ENCODE peak calls at places on chromosome 4, in five cellular contexts. One of them, this sample, is unnamed. For H3K27me3, the result is how much of the 10 kb centered on the place peaks cover.

GRCh38 chr4:189740873-189741272 is 199.8 kb upstream of the FRG1 start:
- DNase-seq in breast epithelium: no peak
- DNase-seq in A673: no peak
- DNase-seq in H9: no peak
- DNase-seq in CD8-positive, alpha-beta T cell: no peak
- DNase-seq in this sample: no peak

GRCh38 chr4:85514783-85515182 is 39.8 kb downstream of the ARHGAP24 start:
- DNase-seq in breast epithelium: no peak
- DNase-seq in A673: no peak
- DNase-seq in H9: no peak
- DNase-seq in CD8-positive, alpha-beta T cell: no peak
- DNase-seq in this sample: no peak

GRCh38 chr4:2648159-2648814 is 107.8 kb downstream of the TNIP2 start:
- DNase-seq in breast epithelium: no peak
- DNase-seq in A673: no peak
- DNase-seq in H9: no peak
- DNase-seq in CD8-positive, alpha-beta T cell: no peak
- DNase-seq in this sample: no peak

GRCh38 chr4:91916219-91916618 is 387.5 kb upstream of the GRID2 start:
- DNase-seq in breast epithelium: no peak
- DNase-seq in A673: no peak
- DNase-seq in H9: no peak
- DNase-seq in CD8-positive, alpha-beta T cell: no peak
- DNase-seq in this sample: no peak

GRCh38 chr4:25111648-25112196 is 48.5 kb downstream of the SEPSECS start:
- DNase-seq in breast epithelium: no peak
- DNase-seq in A673: no peak
- DNase-seq in H9: no peak
- DNase-seq in CD8-positive, alpha-beta T cell: no peak
- DNase-seq in this sample: no peak

GRCh38 chr4:40427138-40427537 is 92.0 kb downstream of the CHRNA9 start:
- DNase-seq in breast epithelium: no peak
- DNase-seq in A673: no peak
- DNase-seq in H9: no peak
- DNase-seq in CD8-positive, alpha-beta T cell: no peak
- DNase-seq in this sample: no peak

GRCh38 chr4:139957108-139957464 is 196.9 kb downstream of the MAML3 start:
- DNase-seq in breast epithelium: no peak
- DNase-seq in A673: no peak
- DNase-seq in H9: no peak
- DNase-seq in CD8-positive, alpha-beta T cell: no peak
- DNase-seq in this sample: no peak

GRCh38 chr4:156615066-156615514 is 356.5 kb downstream of the PDGFC start:
- DNase-seq in breast epithelium: peak
- DNase-seq in A673: no peak
- DNase-seq in H9: no peak
- DNase-seq in CD8-positive, alpha-beta T cell: no peak
- DNase-seq in this sample: no peak

GRCh38 chr4:185778307-185778706 is 33.7 kb downstream of the SORBS2 start:
- DNase-seq in breast epithelium: no peak
- DNase-seq in A673: no peak
- DNase-seq in H9: no peak
- DNase-seq in CD8-positive, alpha-beta T cell: no peak
- DNase-seq in this sample: no peak

GRCh38 chr4:156798438-156798837 is 173.2 kb downstream of the PDGFC start:
- DNase-seq in breast epithelium: no peak
- DNase-seq in A673: no peak
- DNase-seq in H9: no peak
- DNase-seq in CD8-positive, alpha-beta T cell: no peak
- DNase-seq in this sample: no peak

GRCh38 chr4:13481569-13481968 is 2.6 kb downstream of the RAB28 start:
- DNase-seq in breast epithelium: no peak
- DNase-seq in A673: peak
- DNase-seq in H9: no peak
- DNase-seq in CD8-positive, alpha-beta T cell: no peak
- DNase-seq in this sample: no peak

GRCh38 chr4:127048371-127049085 is 584.2 kb upstream of the INTU start:
- DNase-seq in breast epithelium: no peak
- DNase-seq in A673: no peak
- DNase-seq in H9: no peak
- DNase-seq in CD8-positive, alpha-beta T cell: no peak
- DNase-seq in this sample: no peak

GRCh38 chr4:8863759-8864682 is 7.6 kb downstream of the HMX1 start:
- DNase-seq in breast epithelium: no peak
- DNase-seq in A673: no peak
- DNase-seq in H9: no peak
- DNase-seq in CD8-positive, alpha-beta T cell: no peak
- DNase-seq in this sample: no peak

GRCh38 chr4:8864912-8865680 is 6.5 kb downstream of the HMX1 start:
- DNase-seq in breast epithelium: no peak
- DNase-seq in A673: no peak
- DNase-seq in H9: no peak
- DNase-seq in CD8-positive, alpha-beta T cell: no peak
- DNase-seq in this sample: no peak

GRCh38 chr4:8861576-8862279 is 9.9 kb downstream of the HMX1 start:
- DNase-seq in breast epithelium: no peak
- DNase-seq in A673: no peak
- DNase-seq in H9: peak
- DNase-seq in CD8-positive, alpha-beta T cell: no peak
- DNase-seq in this sample: no peak

GRCh38 chr4:8862334-8862733 is 9.3 kb downstream of the HMX1 start:
- DNase-seq in breast epithelium: no peak
- DNase-seq in A673: no peak
- DNase-seq in H9: no peak
- DNase-seq in CD8-positive, alpha-beta T cell: no peak
- DNase-seq in this sample: no peak

DNA sequence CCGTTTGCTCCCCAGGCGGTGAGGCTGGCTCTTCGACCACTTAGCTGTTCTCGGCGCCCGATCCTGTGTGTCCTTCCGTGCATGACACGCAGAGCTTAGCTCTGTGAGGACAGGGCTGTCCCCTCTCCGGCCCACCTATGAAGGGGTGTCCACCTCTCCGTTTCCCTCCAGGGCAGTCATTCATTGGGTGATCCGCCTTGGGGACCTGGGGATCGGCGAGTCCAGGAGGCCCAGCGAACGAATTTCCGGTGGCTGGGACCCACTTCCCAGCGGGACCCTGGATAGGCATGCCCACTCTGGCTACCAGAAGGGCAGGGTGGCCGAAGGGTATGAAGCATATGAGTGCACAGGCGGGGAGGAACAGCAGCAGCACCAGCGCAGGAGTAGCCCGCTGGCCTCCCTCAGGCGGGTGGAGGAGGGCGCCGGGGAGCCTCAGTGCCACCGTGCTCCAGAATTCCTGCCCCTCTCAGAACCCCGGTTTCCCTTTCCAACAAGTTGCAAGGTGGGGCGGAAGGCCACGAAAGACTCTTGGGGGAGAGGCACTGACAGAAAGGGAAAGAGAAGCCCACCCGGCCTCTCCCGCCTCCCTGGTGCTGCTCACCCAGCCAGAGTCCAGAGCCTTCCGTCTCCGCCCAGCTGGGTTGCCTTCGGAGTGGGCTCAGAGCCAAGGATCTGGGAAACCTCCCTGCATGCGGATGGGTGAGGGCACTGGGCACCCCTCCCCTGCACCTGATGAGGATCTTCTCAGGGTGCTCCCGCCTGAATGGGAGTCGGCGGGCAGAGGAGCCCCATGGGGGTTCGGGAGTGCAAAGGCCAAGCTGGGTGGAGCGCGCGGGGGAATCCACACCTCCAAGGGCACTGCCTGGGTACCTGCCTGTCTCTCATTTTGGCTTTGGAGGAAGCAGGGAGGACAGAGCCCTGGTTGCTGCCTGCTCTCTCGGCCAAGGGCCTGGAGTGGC is 8.6 kb downstream of the HMX1 start:
- DNase-seq in breast epithelium: no peak
- DNase-seq in A673: no peak
- DNase-seq in H9: no peak
- DNase-seq in CD8-positive, alpha-beta T cell: no peak
- DNase-seq in this sample: no peak
- H3K27me3 ChIP-seq in breast epithelium: under half
- H3K27me3 ChIP-seq in A673: half or more
- H3K27me3 ChIP-seq in H9: half or more
- H3K27me3 ChIP-seq in CD8-positive, alpha-beta T cell: under half
- H3K27me3 ChIP-seq in this sample: half or more

DNA sequence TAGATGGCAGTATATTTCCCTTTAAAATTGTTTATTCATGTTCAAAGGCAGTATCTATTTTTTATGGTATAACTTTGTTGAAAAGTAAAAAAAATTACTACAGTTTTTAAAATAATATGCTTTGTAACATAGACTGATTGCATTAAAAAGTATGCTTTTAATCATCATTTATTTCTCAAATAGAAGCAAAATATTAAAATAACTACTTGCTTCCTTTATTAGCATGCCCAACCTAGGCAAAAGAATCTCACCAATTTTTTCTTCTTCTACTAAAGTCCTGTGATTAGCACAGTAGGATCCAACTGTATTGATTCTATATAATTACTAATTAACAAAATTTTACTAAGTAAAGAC is 69.6 kb upstream of the NFKB1 start:
- DNase-seq in breast epithelium: no peak
- DNase-seq in A673: no peak
- DNase-seq in H9: no peak
- DNase-seq in CD8-positive, alpha-beta T cell: no peak
- DNase-seq in this sample: no peak
- TF ChIP-seq CTCF in breast epithelium: no peak
- TF ChIP-seq CTCF in A673: no peak
- TF ChIP-seq CTCF in H9: no peak
- TF ChIP-seq CTCF in CD8-positive, alpha-beta T cell: peak
- TF ChIP-seq CTCF in this sample: no peak

GRCh38 chr4:44448548-44449443 is at the start of gene KCTD8:
- DNase-seq in breast epithelium: peak
- DNase-seq in A673: peak
- DNase-seq in H9: peak
- DNase-seq in CD8-positive, alpha-beta T cell: peak
- DNase-seq in this sample: peak

GRCh38 chr4:44446801-44447562 is 1.6 kb downstream of the KCTD8 start:
- DNase-seq in breast epithelium: no peak
- DNase-seq in A673: no peak
- DNase-seq in H9: peak
- DNase-seq in CD8-positive, alpha-beta T cell: no peak
- DNase-seq in this sample: no peak

GRCh38 chr4:44446191-44446590 is 2.4 kb downstream of the KCTD8 start:
- DNase-seq in breast epithelium: no peak
- DNase-seq in A673: no peak
- DNase-seq in H9: no peak
- DNase-seq in CD8-positive, alpha-beta T cell: no peak
- DNase-seq in this sample: no peak

DNA sequence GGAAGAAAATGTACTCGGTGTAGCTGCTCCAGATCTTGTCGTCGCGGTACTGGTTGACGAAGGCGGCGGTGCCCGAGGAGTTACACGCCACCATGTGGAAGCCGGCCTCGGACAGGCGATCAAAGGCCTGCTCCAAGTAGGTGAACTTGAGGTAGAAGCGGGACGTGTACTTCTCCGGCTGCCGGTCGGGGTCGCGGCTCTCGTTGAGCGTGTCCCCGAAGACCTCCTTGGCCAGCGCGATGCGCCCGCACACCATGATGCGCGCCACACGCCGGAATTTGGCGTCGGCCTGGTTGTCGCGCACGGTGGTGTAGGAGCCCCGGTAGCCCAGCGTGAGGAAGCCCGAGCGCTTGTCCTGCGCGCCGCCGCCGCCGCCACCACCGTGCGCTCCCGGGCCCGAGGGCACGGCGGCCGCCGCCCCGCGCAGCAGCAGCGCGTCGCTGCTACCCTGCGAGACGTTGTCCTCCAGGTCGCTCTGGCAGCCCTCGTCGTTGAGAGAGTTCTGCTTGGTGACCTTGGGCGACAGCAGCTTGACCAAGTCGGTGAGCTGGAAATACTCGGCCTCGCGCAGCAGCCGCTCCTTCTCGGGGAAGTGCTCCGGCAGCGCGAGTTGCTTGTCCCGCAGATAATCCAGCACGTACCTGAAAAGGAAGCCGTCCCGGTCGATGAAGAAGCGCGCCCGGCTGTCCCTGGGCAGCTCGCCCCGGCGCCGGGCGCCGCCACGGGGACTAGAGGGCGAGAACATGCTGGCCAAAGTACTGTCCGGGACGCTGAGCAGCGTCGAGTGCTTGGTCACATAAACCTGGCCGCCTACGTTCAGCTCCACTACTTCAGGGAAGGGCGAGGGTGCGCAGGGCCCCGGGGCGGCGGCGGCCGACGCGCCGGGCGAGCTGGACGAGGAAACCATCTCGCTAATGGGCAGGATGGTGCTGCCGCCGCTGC is 775 bp downstream of the KCTD8 start:
- DNase-seq in breast epithelium: no peak
- DNase-seq in A673: no peak
- DNase-seq in H9: peak
- DNase-seq in CD8-positive, alpha-beta T cell: no peak
- DNase-seq in this sample: peak
- H3K27me3 ChIP-seq in breast epithelium: under half
- H3K27me3 ChIP-seq in A673: half or more
- H3K27me3 ChIP-seq in H9: under half
- H3K27me3 ChIP-seq in CD8-positive, alpha-beta T cell: under half
- H3K27me3 ChIP-seq in this sample: under half

DNA sequence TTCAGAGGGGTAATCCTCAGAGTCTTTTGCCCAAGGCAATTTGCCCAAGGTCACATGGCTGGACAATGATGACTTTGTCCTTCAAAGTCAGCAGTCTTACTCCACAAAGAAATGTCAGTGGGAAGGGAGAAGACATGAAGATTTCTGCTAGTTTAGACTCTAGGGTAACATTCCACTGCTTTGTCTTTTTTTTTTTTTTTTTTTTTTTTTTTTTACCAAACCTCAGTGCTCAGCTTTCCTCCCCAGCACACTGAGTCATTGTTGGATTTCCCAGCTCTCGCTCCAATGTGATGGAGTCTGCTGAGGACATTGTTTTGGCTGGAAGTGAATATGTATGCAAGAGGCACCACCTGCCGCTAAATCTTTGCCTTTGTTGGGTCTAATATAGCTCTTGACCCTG is 7.2 kb upstream of the C1QTNF7 start:
- DNase-seq in breast epithelium: no peak
- DNase-seq in A673: no peak
- DNase-seq in H9: no peak
- DNase-seq in CD8-positive, alpha-beta T cell: no peak
- DNase-seq in this sample: no peak
- TF ChIP-seq CTCF in breast epithelium: no peak
- TF ChIP-seq CTCF in A673: no peak
- TF ChIP-seq CTCF in H9: no peak
- TF ChIP-seq CTCF in CD8-positive, alpha-beta T cell: no peak
- TF ChIP-seq CTCF in this sample: no peak